ENCODE peak calls at places on chromosomes 12 and 14, in six cellular contexts. G is iris pigment epithelial cell, A is HuH-7.5, W is fibroblast of gingiva, D is NCI-H2081, I is A549. H is an unnamed sample.

GRCh38 chr12:101939856-101940265 is 62.5 kb downstream of the DRAM1 start:
- DNase-seq in G (peak), A (peak), W (peak), D (peak), I (peak), H (peak)

GRCh38 chr12:13347241-13348043 is 150.9 kb downstream of the EMP1 start:
- DNase-seq in G (peak), A (no peak), W (peak), D (no peak), I (peak), H (no peak)

GRCh38 chr14:51328089-51328941 is 88.3 kb downstream of the TMX1 start:
- DNase-seq in G (peak), A (no peak), W (peak), D (no peak), I (peak), H (no peak)

GRCh38 chr12:47190271-47190750 is 110.6 kb upstream of the AMIGO2 start:
- DNase-seq in G (peak), A (no peak), W (no peak), D (no peak), I (peak), H (no peak)

GRCh38 chr12:1592444-1593231 is 1.7 kb downstream of the FBXL14 start:
- DNase-seq in G (peak), A (no peak), W (peak), D (peak), I (no peak), H (no peak)

GRCh38 chr14:38238332-38238731 is 17.6 kb downstream of the CLEC14A start:
- DNase-seq in G (peak), A (no peak), W (no peak), D (no peak), I (no peak), H (no peak)

GRCh38 chr12:18932715-18933114 is 194.8 kb downstream of the CAPZA3 start:
- DNase-seq in G (peak), A (no peak), W (peak), D (no peak), I (no peak), H (no peak)

GRCh38 chr14:60092516-60092915 is 793 bp downstream of the PCNX4 start:
- DNase-seq in G (peak), A (peak), W (peak), D (no peak), I (peak), H (no peak)

GRCh38 chr14:45251912-45252311 is 1.1 kb downstream of the MIS18BP1 start:
- DNase-seq in G (peak), A (no peak), W (no peak), D (no peak), I (peak), H (no peak)

GRCh38 chr14:37901978-37902377 is 305.7 kb upstream of the SSTR1 start:
- DNase-seq in G (peak), A (no peak), W (peak), D (no peak), I (no peak), H (no peak)

GRCh38 chr14:63940387-63940786 is 87.6 kb downstream of the SYNE2 start:
- DNase-seq in G (no peak), A (no peak), W (no peak), D (no peak), I (no peak), H (no peak)

GRCh38 chr12:6201199-6201608 is 1.0 kb downstream of the CD9 start:
- DNase-seq in G (no peak), A (peak), W (no peak), D (no peak), I (peak), H (no peak)

GRCh38 chr14:100786131-100786530 is 39.8 kb upstream of the MEG3 start:
- DNase-seq in G (no peak), A (no peak), W (no peak), D (no peak), I (no peak), H (no peak)

GRCh38 chr14:36383674-36384421 is 63.4 kb upstream of the MBIP start:
- DNase-seq in G (no peak), A (no peak), W (peak), D (no peak), I (no peak), H (no peak)

GRCh38 chr14:58491593-58491992 is 64.1 kb downstream of the KIAA0586 start:
- DNase-seq in G (peak), A (no peak), W (peak), D (no peak), I (no peak), H (no peak)

GRCh38 chr14:104574536-104574935 is 5.0 kb upstream of the C14orf180 start:
- DNase-seq in G (no peak), A (no peak), W (no peak), D (no peak), I (no peak), H (no peak)

GRCh38 chr14:20711275-20712069 is 22.9 kb downstream of the ANG start:
- DNase-seq in G (no peak), A (no peak), W (no peak), D (no peak), I (no peak), H (no peak)

GRCh38 chr12:40907115-40907521 is 214.9 kb downstream of the CNTN1 start:
- DNase-seq in G (peak), A (no peak), W (no peak), D (no peak), I (peak), H (no peak)

GRCh38 chr14:36271939-36272907 is 48.2 kb downstream of the MBIP start:
- DNase-seq in G (peak), A (no peak), W (peak), D (no peak), I (no peak), H (no peak)

GRCh38 chr14:22650960-22651521 is 6.9 kb upstream of the OR6J1 start:
- DNase-seq in G (no peak), A (no peak), W (peak), D (no peak), I (peak), H (no peak)

GRCh38 chr12:130513572-130513971 is 175.9 kb downstream of the PIWIL1 start:
- DNase-seq in G (no peak), A (no peak), W (no peak), D (no peak), I (no peak), H (no peak)

GRCh38 chr14:92633724-92634123 is 114.7 kb downstream of the LGMN start:
- DNase-seq in G (peak), A (no peak), W (peak), D (no peak), I (no peak), H (no peak)

GRCh38 chr14:23160924-23161522 is 22.4 kb downstream of the SLC7A8 start:
- DNase-seq in G (peak), A (no peak), W (peak), D (no peak), I (peak), H (no peak)

GRCh38 chr12:169528-170360 is 44.2 kb downstream of the SLC6A12 start:
- DNase-seq in G (no peak), A (no peak), W (no peak), D (no peak), I (no peak), H (no peak)

GRCh38 chr14:60485600-60486251 is at the start of gene C14orf39:
- DNase-seq in G (peak), A (no peak), W (peak), D (no peak), I (no peak), H (no peak)

GRCh38 chr12:45789025-45789424 is 59.5 kb downstream of the ARID2 start:
- DNase-seq in G (peak), A (no peak), W (peak), D (no peak), I (peak), H (no peak)

GRCh38 chr12:120041386-120042231 is 52.6 kb downstream of the BICDL1 start:
- DNase-seq in G (no peak), A (no peak), W (no peak), D (no peak), I (no peak), H (no peak)

GRCh38 chr12:113860950-113861349 is 105.2 kb downstream of the RBM19 start:
- DNase-seq in G (peak), A (peak), W (peak), D (no peak), I (peak), H (no peak)

GRCh38 chr12:1907652-1908611 is 10.5 kb downstream of the CACNA2D4 start:
- DNase-seq in G (no peak), A (no peak), W (no peak), D (no peak), I (peak), H (no peak)

GRCh38 chr14:90299408-90299807 is 32.3 kb downstream of the NRDE2 start:
- DNase-seq in G (no peak), A (no peak), W (no peak), D (no peak), I (no peak), H (no peak)

GRCh38 chr14:68146812-68147211 is 327.2 kb downstream of the RAD51B start:
- DNase-seq in G (peak), A (no peak), W (peak), D (no peak), I (peak), H (no peak)

GRCh38 chr12:48973992-48974673 is 2.6 kb upstream of the WNT10B start:
- DNase-seq in G (peak), A (no peak), W (peak), D (no peak), I (peak), H (no peak)

GRCh38 chr14:31937730-31938346 is 139.3 kb upstream of the ARHGAP5 start:
- DNase-seq in G (peak), A (peak), W (peak), D (no peak), I (peak), H (peak)

GRCh38 chr12:112530941-112531340 is 112.2 kb downstream of the PTPN11 start:
- DNase-seq in G (no peak), A (no peak), W (no peak), D (no peak), I (no peak), H (no peak)

GRCh38 chr12:8668441-8668840 is 5.8 kb upstream of the MFAP5 start:
- DNase-seq in G (no peak), A (no peak), W (no peak), D (no peak), I (no peak), H (no peak)

GRCh38 chr14:58663494-58664111 is 25.8 kb downstream of the DACT1 start:
- DNase-seq in G (peak), A (no peak), W (no peak), D (peak), I (no peak), H (no peak)